ENCODE peak calls at places on chromosomes 12 and 14, in nine cellular contexts. Y, M, U, B, W, K, I, A and Z are unnamed samples. For H3K4me1 and H3K36me3, the result is how much of the 10 kb centered on the place peaks cover.

GRCh38 chr12:119843100-119843499 is 34.0 kb downstream of the CIT start:
- DNase-seq in I (no peak), A (no peak), K (no peak), W (no peak), U (no peak), M (no peak), Y (peak), B (no peak), Z (no peak)

GRCh38 chr14:58107947-58108552 is 44.0 kb downstream of the ARMH4 start:
- DNase-seq in B (peak), U (no peak), I (peak), M (peak), Y (peak), W (peak), A (peak), K (no peak), Z (peak)

GRCh38 chr14:61838661-61839060 is 76.4 kb downstream of the SNAPC1 start:
- DNase-seq in M (no peak), Y (no peak), I (no peak), K (no peak), U (no peak), W (no peak), B (no peak), A (no peak), Z (peak)

GRCh38 chr14:105855893-105856675 is 329.7 kb downstream of the TMEM121 start:
- DNase-seq in U (peak), B (peak), Y (no peak), K (no peak), W (no peak), A (no peak), I (peak), M (no peak), Z (peak)

GRCh38 chr12:104197264-104197663 is 18.3 kb upstream of the TXNRD1 start:
- DNase-seq in M (no peak), W (no peak), Y (no peak), A (no peak), K (no peak), U (no peak), I (no peak), B (no peak), Z (no peak)

GRCh38 chr12:48279601-48280000 is 71.1 kb downstream of the ZNF641 start:
- DNase-seq in W (peak), K (no peak), I (no peak), B (no peak), U (no peak), A (no peak), Y (no peak), M (peak), Z (no peak)

GRCh38 chr14:60343571-60344071 is 94.6 kb downstream of the PPM1A start:
- DNase-seq in K (no peak), W (no peak), U (no peak), B (no peak), Y (no peak), I (no peak), M (no peak), A (no peak), Z (no peak)

GRCh38 chr14:50666772-50667490 is 1.2 kb downstream of the SAV1 start:
- DNase-seq in A (peak), W (peak), K (no peak), Y (peak), M (peak), B (peak), I (peak), U (peak), Z (peak)

GRCh38 chr12:82994117-82994516 is 307.4 kb downstream of the TMTC2 start:
- DNase-seq in B (no peak), I (no peak), W (no peak), A (no peak), Y (no peak), K (no peak), U (no peak), M (no peak), Z (no peak)

GRCh38 chr14:78790262-78790661 is 620.1 kb downstream of the NRXN3 start:
- DNase-seq in A (no peak), U (no peak), M (peak), W (peak), Y (no peak), I (no peak), B (no peak), K (no peak), Z (no peak)

GRCh38 chr14:56124296-56124695 is 6.1 kb downstream of the PELI2 start:
- DNase-seq in Y (no peak), K (no peak), I (no peak), W (no peak), B (no peak), M (no peak), U (no peak), A (no peak), Z (no peak)

GRCh38 chr14:22923746-22924145 is 4.8 kb upstream of the RBM23 start:
- DNase-seq in U (no peak), A (no peak), K (no peak), I (no peak), M (no peak), W (no peak), Y (no peak), B (no peak), Z (no peak)

GRCh38 chr14:93239869-93240677 is 33.0 kb downstream of the UBR7 start:
- DNase-seq in Y (no peak), I (no peak), U (no peak), M (no peak), A (no peak), B (no peak), W (no peak), K (no peak), Z (no peak)

GRCh38 chr14:98685725-98686124 is 586.3 kb downstream of the BCL11B start:
- DNase-seq in Y (no peak), U (no peak), K (no peak), W (no peak), B (no peak), A (no peak), M (no peak), I (no peak), Z (no peak)

GRCh38 chr14:99720941-99721791 is 37.1 kb downstream of the CYP46A1 start:
- DNase-seq in M (no peak), U (peak), K (no peak), B (no peak), W (no peak), Y (no peak), A (no peak), I (no peak), Z (no peak)

GRCh38 chr12:58528266-58528665 is 392.0 kb downstream of the LRIG3 start:
- DNase-seq in K (no peak), M (no peak), W (no peak), Y (no peak), I (no peak), A (no peak), U (no peak), B (no peak), Z (no peak)

GRCh38 chr14:103998027-103998426 is 55.7 kb upstream of the RD3L start:
- DNase-seq in K (no peak), I (no peak), W (no peak), M (no peak), Y (no peak), B (no peak), U (no peak), A (no peak), Z (no peak)

GRCh38 chr12:25001311-25001710 is 52.4 kb upstream of the BCAT1 start:
- DNase-seq in I (no peak), A (no peak), U (no peak), K (no peak), Y (no peak), B (no peak), W (no peak), M (no peak), Z (no peak)

GRCh38 chr12:25005376-25005775 is 56.5 kb upstream of the BCAT1 start:
- DNase-seq in U (peak), B (no peak), Y (no peak), M (no peak), W (no peak), K (no peak), I (no peak), A (no peak), Z (no peak)

GRCh38 chr12:25009511-25010092 is 60.7 kb upstream of the BCAT1 start:
- DNase-seq in K (no peak), M (no peak), W (no peak), A (no peak), B (no peak), I (no peak), U (no peak), Y (no peak), Z (no peak)

GRCh38 chr12:25004447-25004846 is 55.5 kb upstream of the BCAT1 start:
- DNase-seq in B (no peak), M (no peak), Y (no peak), I (no peak), K (no peak), U (no peak), W (no peak), A (no peak), Z (no peak)
- H3K4me1 ChIP-seq in B (under half), M (under half), Y (under half), I (under half), K (under half), U (under half), W (under half), A (under half), Z (under half)

GRCh38 chr12:53454710-53455109 is 2.8 kb downstream of the PCBP2 start:
- DNase-seq in A (no peak), K (no peak), B (no peak), Y (no peak), U (no peak), W (no peak), M (peak), I (no peak), Z (no peak)
- H3K36me3 ChIP-seq in A (under half), K (under half), B (half or more), Y (under half), U (under half), W (half or more), M (under half), I (under half), Z (under half)

GRCh38 chr12:4789776-4790175 is 69.6 kb downstream of the GALNT8 start:
- DNase-seq in Y (no peak), I (no peak), A (no peak), B (no peak), K (no peak), W (no peak), M (no peak), U (no peak), Z (no peak)

GRCh38 chr12:4787965-4788364 is 67.8 kb downstream of the GALNT8 start:
- DNase-seq in W (no peak), K (no peak), Y (no peak), A (no peak), B (no peak), M (no peak), I (no peak), U (no peak), Z (no peak)

GRCh38 chr12:4794503-4794902 is 74.3 kb downstream of the GALNT8 start:
- DNase-seq in Y (no peak), B (no peak), M (no peak), K (no peak), I (no peak), A (no peak), U (no peak), W (no peak), Z (no peak)

GRCh38 chr12:4786795-4787194 is 66.6 kb downstream of the GALNT8 start:
- DNase-seq in I (no peak), Y (no peak), B (no peak), W (peak), A (no peak), M (peak), U (no peak), K (no peak), Z (no peak)

DNA sequence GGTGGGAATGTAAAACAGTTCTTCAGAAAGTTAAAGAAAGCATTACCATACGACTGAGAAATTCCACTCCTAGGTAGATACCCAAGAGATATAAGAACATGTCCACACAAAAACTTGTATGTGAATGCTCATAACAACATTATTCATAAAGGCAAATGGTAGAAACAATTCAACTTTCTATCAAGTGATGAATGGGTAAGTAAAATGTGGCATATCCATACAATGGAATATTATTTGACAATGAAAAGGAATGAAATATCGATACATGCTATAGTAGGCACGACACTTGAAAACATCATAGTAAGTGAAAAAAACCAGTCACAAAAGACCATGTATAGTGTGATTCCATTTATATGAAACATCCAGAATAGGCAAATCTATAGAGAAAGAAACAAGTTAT is 71.3 kb downstream of the GALNT8 start:
- DNase-seq in U (no peak), I (no peak), M (no peak), Y (no peak), A (no peak), B (no peak), W (no peak), K (no peak), Z (no peak)
- H3K4me3 ChIP-seq in U (no peak), I (no peak), M (no peak), Y (no peak), A (no peak), B (no peak), W (no peak), K (no peak), Z (no peak)

DNA sequence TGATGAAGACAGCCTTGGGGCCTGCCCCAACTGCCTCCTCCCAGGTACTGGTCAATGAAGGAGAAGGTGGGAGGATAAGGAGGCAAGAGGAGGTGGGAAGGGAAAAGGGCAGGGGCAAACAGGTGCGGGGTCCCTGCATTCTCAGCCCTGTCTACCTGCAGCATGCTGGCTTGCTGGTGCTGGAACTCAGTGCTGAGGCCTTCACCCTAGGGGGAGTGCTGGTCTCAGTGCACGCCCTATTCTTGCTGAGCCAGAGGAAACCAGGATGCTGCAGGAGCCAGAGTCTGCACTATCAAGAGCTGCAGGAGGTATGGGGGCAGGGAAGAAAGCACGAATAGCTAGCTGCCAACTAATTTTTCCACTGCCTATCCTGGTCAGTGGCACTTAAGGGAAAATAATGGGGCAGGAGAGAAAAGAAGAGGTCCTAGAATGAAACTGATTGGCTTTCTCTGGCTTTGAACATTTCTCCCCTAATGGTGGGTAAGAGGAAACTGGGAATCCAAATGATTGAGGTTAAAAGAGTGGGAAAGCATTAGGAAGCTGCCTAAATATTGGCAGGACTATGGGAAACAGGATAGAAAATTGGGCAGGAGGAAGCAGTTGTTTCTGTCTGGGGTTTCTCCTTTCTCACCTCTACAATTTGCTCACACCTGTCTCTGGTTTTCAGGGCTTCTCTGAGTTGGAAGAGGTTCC is 1.8 kb downstream of the TMEM253 start:
- DNase-seq in Y (no peak), I (no peak), B (peak), A (no peak), U (no peak), M (peak), W (peak), K (no peak), Z (peak)
- H3K4me1 ChIP-seq in Y (half or more), I (half or more), B (under half), A (under half), U (under half), M (under half), W (under half), K (under half), Z (under half)

GRCh38 chr12:11729008-11729407 is 79.5 kb downstream of the ETV6 start:
- DNase-seq in M (no peak), W (no peak), I (peak), U (peak), B (peak), A (no peak), Y (no peak), K (no peak), Z (peak)
- H3K36me3 ChIP-seq in M (under half), W (under half), I (under half), U (under half), B (under half), A (under half), Y (under half), K (under half), Z (under half)

GRCh38 chr12:98371419-98371818 is 144.0 kb upstream of the TMPO start:
- DNase-seq in U (no peak), A (no peak), W (no peak), Y (no peak), M (no peak), I (no peak), K (no peak), B (no peak), Z (no peak)
- H3K4me3 ChIP-seq in U (no peak), A (no peak), W (no peak), Y (no peak), M (no peak), I (no peak), K (no peak), B (no peak), Z (no peak)

GRCh38 chr12:128791395-128792322 is 32.1 kb downstream of the SLC15A4 start:
- DNase-seq in Y (no peak), W (no peak), K (no peak), M (no peak), U (no peak), A (no peak), B (peak), I (no peak), Z (peak)
- H3K4me1 ChIP-seq in Y (under half), W (under half), K (under half), M (under half), U (under half), A (under half), B (under half), I (under half), Z (under half)

GRCh38 chr14:32137883-32138282 is 60.8 kb downstream of the ARHGAP5 start:
- DNase-seq in A (no peak), W (no peak), Y (no peak), I (no peak), B (no peak), M (no peak), U (no peak), K (no peak), Z (no peak)

GRCh38 chr14:32137313-32137712 is 60.2 kb downstream of the ARHGAP5 start:
- DNase-seq in I (no peak), A (no peak), M (no peak), B (no peak), Y (no peak), K (no peak), U (no peak), W (no peak), Z (no peak)

GRCh38 chr14:32134448-32135070 is 57.5 kb downstream of the ARHGAP5 start:
- DNase-seq in A (no peak), Y (no peak), M (no peak), I (no peak), K (no peak), W (no peak), B (no peak), U (no peak), Z (no peak)

DNA sequence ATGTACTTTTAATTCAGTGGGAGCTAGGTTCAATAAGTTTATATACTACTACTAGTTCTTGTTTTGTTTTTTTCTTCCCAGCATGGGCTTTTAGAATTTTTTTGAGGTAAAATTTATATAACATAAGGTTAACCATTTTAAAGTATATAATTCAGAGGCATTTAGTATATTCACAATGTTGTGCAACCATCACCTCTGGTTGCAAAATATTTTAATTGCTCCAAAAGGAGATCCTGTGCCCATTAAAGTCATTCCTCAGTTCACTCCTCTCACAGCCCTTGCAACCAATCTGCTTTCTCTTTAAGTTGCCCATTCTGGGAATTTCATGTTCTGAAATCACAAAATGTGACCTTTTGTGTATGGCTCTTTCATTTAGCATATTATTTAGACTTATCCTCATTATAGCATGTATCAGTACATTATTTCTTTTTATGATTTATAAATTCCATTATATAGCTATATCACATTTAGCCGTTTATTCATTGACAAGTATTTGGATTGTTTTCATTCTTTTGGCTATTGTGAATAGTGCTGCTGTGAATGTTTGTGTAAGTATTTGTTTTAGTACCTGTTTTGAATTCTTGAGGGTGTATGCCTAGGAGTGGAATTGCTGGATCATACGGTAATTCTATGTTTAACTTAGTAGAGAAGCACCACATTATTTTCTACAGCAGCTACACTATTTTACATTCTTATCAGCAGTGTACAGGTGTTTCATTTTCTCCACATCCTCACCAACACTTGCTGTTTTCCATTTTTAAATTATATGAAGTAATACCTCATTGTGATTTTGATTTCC is 59.1 kb downstream of the ARHGAP5 start:
- DNase-seq in A (no peak), W (no peak), U (no peak), Y (no peak), I (no peak), M (no peak), K (no peak), B (no peak), Z (no peak)
- H3K36me3 ChIP-seq in A (under half), W (under half), U (under half), Y (under half), I (under half), M (under half), K (under half), B (under half), Z (under half)